ENCODE peak calls at places on chromosomes 3 and 15, in ten cellular contexts. C, X, S, G, T, F, L, V, U and B are unnamed samples. For H3K36me3, the result is how much of the 10 kb centered on the place peaks cover.

GRCh38 chr3:53161820-53162671 is 1.0 kb downstream of the PRKCD start:
- DNase-seq in C (peak), X (peak), S (peak), G (peak), T (peak), F (no peak), L (peak), V (peak), U (peak), B (peak)

GRCh38 chr15:80525853-80526252 is 121.7 kb downstream of the ARNT2 start:
- DNase-seq in C (no peak), X (no peak), S (no peak), G (no peak), T (no peak), F (no peak), L (no peak), V (no peak), U (no peak), B (no peak)

GRCh38 chr15:67241132-67241855 is 13.2 kb downstream of the AAGAB start:
- DNase-seq in C (peak), X (no peak), S (no peak), G (peak), T (no peak), F (no peak), L (no peak), V (no peak), U (no peak), B (peak)

GRCh38 chr3:179898024-179898423 is 138.7 kb downstream of the PEX5L start:
- DNase-seq in C (peak), X (peak), S (no peak), G (peak), T (no peak), F (no peak), L (no peak), V (peak), U (no peak), B (peak)

GRCh38 chr3:131361464-131362421 is 19.8 kb upstream of the NUDT16 start:
- DNase-seq in C (peak), X (peak), S (peak), G (peak), T (peak), F (peak), L (no peak), V (peak), U (peak), B (peak)

GRCh38 chr3:122560680-122561079 is 3.4 kb downstream of the PARP9 start:
- DNase-seq in C (peak), X (peak), S (no peak), G (peak), T (peak), F (peak), L (peak), V (peak), U (no peak), B (peak)

GRCh38 chr3:159803444-159803843 is 185.2 kb upstream of the IL12A start:
- DNase-seq in C (no peak), X (no peak), S (no peak), G (no peak), T (no peak), F (no peak), L (no peak), V (no peak), U (no peak), B (no peak)

GRCh38 chr3:94472511-94472910 is 409.6 kb downstream of the NSUN3 start:
- DNase-seq in C (no peak), X (no peak), S (no peak), G (no peak), T (no peak), F (no peak), L (no peak), V (no peak), U (no peak), B (no peak)

GRCh38 chr15:73464602-73465001 is 21.6 kb downstream of the REC114 start:
- DNase-seq in C (peak), X (no peak), S (no peak), G (no peak), T (no peak), F (no peak), L (no peak), V (no peak), U (no peak), B (peak)

GRCh38 chr3:151768393-151768930 is 34.7 kb downstream of the AADACL2 start:
- DNase-seq in C (no peak), X (no peak), S (no peak), G (peak), T (no peak), F (no peak), L (no peak), V (no peak), U (no peak), B (no peak)

GRCh38 chr3:158912188-158912587 is 110.3 kb downstream of the MFSD1 start:
- DNase-seq in C (peak), X (no peak), S (no peak), G (no peak), T (no peak), F (no peak), L (no peak), V (no peak), U (no peak), B (peak)

GRCh38 chr15:60773255-60773654 is 294.3 kb upstream of the ICE2 start:
- DNase-seq in C (no peak), X (no peak), S (no peak), G (no peak), T (no peak), F (no peak), L (no peak), V (no peak), U (no peak), B (no peak)

GRCh38 chr3:13004376-13004775 is 68.9 kb downstream of the IQSEC1 start:
- DNase-seq in C (no peak), X (no peak), S (no peak), G (no peak), T (peak), F (no peak), L (no peak), V (peak), U (peak), B (peak)

GRCh38 chr3:16849240-16849639 is 35.5 kb upstream of the PLCL2 start:
- DNase-seq in C (peak), X (no peak), S (peak), G (peak), T (peak), F (peak), L (peak), V (no peak), U (peak), B (peak)

DNA sequence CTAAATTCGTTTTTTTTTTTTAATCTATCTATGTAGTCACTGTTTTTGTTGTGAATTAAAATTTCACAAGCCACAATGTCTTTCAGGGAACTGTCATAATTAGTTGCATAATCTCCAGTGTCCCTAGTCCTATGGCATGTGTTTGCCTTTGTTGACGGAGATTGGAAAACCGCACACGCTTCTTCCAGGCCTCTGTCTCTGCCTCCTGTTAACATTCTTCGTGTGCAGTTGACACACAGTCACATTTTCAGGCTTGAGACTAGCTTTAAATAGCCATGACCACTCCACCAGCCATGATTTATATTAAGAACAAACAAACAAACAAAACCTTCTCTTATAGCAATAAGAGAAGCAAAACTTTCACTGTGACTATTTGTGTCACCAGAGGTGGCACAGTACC is 139.8 kb downstream of the DUT start:
- DNase-seq in C (no peak), X (no peak), S (no peak), G (no peak), T (no peak), F (no peak), L (no peak), V (no peak), U (no peak), B (no peak)
- H3K36me3 ChIP-seq in C (under half), X (half or more), S (half or more), G (under half), T (under half), F (under half), L (under half), V (under half), U (half or more), B (under half)

DNA sequence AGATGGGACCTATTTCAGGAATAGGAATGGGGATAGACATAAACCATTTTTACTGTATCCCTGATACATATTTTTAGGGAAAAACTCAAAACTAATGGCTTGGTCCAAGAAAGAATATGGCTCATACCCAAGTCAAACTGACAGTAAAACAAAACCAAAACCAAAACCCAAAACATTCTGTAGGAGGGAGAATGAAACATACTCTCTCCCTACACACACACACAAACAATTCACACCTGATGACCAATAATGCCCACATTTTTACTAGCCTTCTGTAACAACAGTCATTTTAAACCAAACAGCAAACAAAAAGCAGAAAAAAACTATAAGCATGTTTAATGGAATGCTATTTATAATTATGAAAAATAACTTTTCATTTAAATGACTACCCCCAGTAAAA is 74.9 kb downstream of the NBEAL2 start:
- DNase-seq in C (no peak), X (peak), S (no peak), G (peak), T (no peak), F (no peak), L (no peak), V (no peak), U (no peak), B (no peak)
- H3K36me3 ChIP-seq in C (under half), X (under half), S (under half), G (under half), T (under half), F (under half), L (under half), V (under half), U (under half), B (under half)

GRCh38 chr15:58003810-58004209 is 61.7 kb downstream of the ALDH1A2 start:
- DNase-seq in C (no peak), X (no peak), S (no peak), G (no peak), T (no peak), F (no peak), L (no peak), V (no peak), U (no peak), B (no peak)

DNA sequence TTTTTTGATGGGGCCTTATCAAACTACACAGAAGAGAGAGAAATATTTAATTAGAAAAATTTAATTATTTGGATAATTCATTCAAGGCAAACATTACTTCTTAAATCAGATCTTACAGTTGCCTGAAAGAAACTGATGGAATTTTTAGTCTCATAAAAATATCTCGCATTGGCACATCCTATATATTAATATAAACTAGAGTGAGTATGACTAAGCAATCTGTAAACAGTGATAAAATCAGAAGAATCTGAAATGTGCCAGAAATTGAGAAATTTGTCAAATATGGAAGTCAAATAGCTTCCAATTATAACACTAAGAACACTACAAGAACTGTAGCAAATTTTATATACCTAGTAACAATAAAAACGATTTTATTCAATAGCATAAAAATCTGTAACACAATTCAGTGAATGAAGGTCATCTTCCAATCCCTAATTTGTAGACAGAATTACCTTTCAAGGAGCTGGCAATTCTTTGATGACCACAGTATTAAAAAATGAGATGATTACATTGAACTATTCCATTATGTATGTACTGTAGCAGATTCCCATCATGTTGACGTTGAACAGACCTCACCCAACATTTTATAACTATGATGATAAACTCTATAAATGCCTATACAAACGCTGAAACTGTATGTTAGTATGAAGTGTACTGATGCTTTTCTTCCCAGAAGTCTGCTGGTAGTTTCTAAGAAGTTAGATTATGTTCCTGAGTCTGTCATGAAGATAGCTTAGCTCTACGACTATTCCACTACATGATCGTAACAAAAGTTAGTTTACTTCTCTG is 63.0 kb downstream of the ALDH1A2 start:
- DNase-seq in C (no peak), X (no peak), S (no peak), G (no peak), T (no peak), F (no peak), L (no peak), V (no peak), U (no peak), B (no peak)
- H3K36me3 ChIP-seq in C (under half), X (under half), S (under half), G (under half), T (under half), F (under half), L (under half), V (under half), U (under half), B (under half)

GRCh38 chr3:15045667-15046066 is 19.4 kb downstream of the MRPS25 start:
- DNase-seq in C (no peak), X (no peak), S (no peak), G (no peak), T (no peak), F (no peak), L (no peak), V (no peak), U (no peak), B (no peak)

GRCh38 chr3:15052335-15053242 is 12.5 kb downstream of the MRPS25 start:
- DNase-seq in C (no peak), X (no peak), S (no peak), G (no peak), T (no peak), F (no peak), L (no peak), V (no peak), U (no peak), B (no peak)

GRCh38 chr3:15050405-15051092 is 14.6 kb downstream of the MRPS25 start:
- DNase-seq in C (no peak), X (no peak), S (no peak), G (peak), T (peak), F (no peak), L (no peak), V (no peak), U (no peak), B (no peak)

GRCh38 chr3:15051531-15051930 is 13.6 kb downstream of the MRPS25 start:
- DNase-seq in C (peak), X (peak), S (no peak), G (peak), T (peak), F (peak), L (peak), V (peak), U (no peak), B (peak)

GRCh38 chr3:15049584-15049983 is 15.5 kb downstream of the MRPS25 start:
- DNase-seq in C (no peak), X (no peak), S (no peak), G (no peak), T (no peak), F (no peak), L (no peak), V (peak), U (no peak), B (no peak)
- H3K36me3 ChIP-seq in C (half or more), X (half or more), S (half or more), G (under half), T (under half), F (under half), L (under half), V (under half), U (half or more), B (under half)

GRCh38 chr3:100160516-100160915 is 46.2 kb upstream of the FILIP1L start:
- DNase-seq in C (no peak), X (no peak), S (no peak), G (no peak), T (no peak), F (no peak), L (no peak), V (no peak), U (no peak), B (no peak)
- H3K36me3 ChIP-seq in C (under half), X (under half), S (under half), G (under half), T (under half), F (under half), L (under half), V (under half), U (under half), B (under half)

DNA sequence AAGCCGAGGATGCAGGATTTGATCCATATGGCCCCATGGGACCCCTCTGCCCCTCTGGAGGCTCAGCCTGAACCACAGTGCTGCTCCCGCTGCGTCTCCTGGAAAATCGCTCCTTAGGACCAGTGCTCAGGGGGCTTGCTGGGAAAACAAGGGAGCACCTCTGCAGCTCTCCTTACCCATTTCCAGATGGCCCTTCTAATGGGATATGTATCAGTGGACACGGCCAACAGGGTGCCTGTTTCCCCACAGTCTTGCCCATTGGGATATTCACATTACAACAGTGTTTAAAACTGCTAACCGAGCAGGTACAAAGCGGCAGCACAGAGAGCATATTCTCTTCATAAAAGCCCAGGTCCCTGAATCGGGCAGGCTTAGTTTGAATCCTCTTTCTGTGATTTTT is 27.1 kb downstream of the TMEM44 start:
- DNase-seq in C (no peak), X (no peak), S (no peak), G (no peak), T (no peak), F (no peak), L (no peak), V (no peak), U (no peak), B (no peak)
- H3K36me3 ChIP-seq in C (under half), X (under half), S (under half), G (under half), T (under half), F (under half), L (under half), V (under half), U (under half), B (under half)

GRCh38 chr3:196051336-196052076 is 30.4 kb downstream of the TFRC start:
- DNase-seq in C (no peak), X (no peak), S (no peak), G (no peak), T (no peak), F (no peak), L (no peak), V (no peak), U (no peak), B (no peak)

GRCh38 chr3:196047391-196048030 is 34.4 kb downstream of the TFRC start:
- DNase-seq in C (no peak), X (no peak), S (no peak), G (no peak), T (no peak), F (no peak), L (no peak), V (no peak), U (no peak), B (no peak)

GRCh38 chr3:196049567-196050122 is 32.2 kb downstream of the TFRC start:
- DNase-seq in C (no peak), X (no peak), S (no peak), G (no peak), T (no peak), F (no peak), L (no peak), V (no peak), U (no peak), B (no peak)

GRCh38 chr3:196050597-196050996 is 31.3 kb downstream of the TFRC start:
- DNase-seq in C (no peak), X (no peak), S (no peak), G (no peak), T (no peak), F (no peak), L (no peak), V (no peak), U (no peak), B (no peak)

DNA sequence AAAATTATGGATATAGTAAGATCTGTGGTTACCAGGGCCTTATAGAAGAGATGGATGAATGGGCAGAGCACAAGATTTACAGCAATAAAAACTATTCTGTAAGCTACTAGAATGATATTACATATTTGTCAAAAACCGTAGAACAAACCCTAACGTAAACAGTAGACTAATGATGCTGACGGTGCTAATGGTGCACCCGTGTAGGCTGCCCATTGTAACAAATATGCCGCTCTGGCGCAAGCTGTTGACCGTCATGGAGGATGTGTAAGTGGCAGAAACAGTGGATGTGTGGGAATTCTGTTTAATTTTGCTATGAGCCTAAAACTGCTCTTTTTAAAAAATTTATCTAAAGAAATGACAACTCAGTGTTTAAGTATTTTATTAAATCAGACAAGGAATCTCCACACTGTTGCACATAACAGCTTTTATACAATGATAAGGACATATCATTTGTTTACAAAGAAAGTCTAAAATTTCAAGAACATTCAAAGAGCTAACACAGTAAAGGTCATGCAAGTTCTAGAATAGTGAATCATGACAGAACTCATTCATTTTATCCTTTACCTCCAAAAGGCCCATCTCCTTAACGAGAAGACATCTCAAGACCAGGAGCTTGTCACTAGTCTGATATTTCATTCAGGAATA is 32.8 kb downstream of the TFRC start:
- DNase-seq in C (no peak), X (no peak), S (no peak), G (no peak), T (no peak), F (no peak), L (no peak), V (no peak), U (no peak), B (no peak)
- H3K36me3 ChIP-seq in C (under half), X (under half), S (half or more), G (under half), T (half or more), F (under half), L (under half), V (under half), U (half or more), B (under half)